ENCODE peak calls at places on chromosomes 3 and 15, in nine cellular contexts. One of them, this sample, is unnamed. For H3K4me1, the result is how much of the 10 kb centered on the place peaks cover.

GRCh38 chr3:156443079-156443478 is 111.8 kb downstream of the SSR3 start:
- DNase-seq in neural progenitor cell: no peak
- DNase-seq in hepatocyte: no peak
- DNase-seq in HCT116: no peak
- DNase-seq in PC-3: no peak
- DNase-seq in OCI-LY7: no peak
- DNase-seq in GM23248: no peak
- DNase-seq in SK-N-SH: no peak
- DNase-seq in MM.1S: no peak
- DNase-seq in this sample: no peak

GRCh38 chr3:138180375-138181029 is 5.8 kb upstream of the DBR1 start:
- DNase-seq in neural progenitor cell: peak
- DNase-seq in hepatocyte: peak
- DNase-seq in HCT116: peak
- DNase-seq in PC-3: peak
- DNase-seq in OCI-LY7: peak
- DNase-seq in GM23248: peak
- DNase-seq in SK-N-SH: peak
- DNase-seq in MM.1S: peak
- DNase-seq in this sample: peak

GRCh38 chr15:37394402-37395099 is 294.2 kb upstream of the MEIS2 start:
- DNase-seq in neural progenitor cell: no peak
- DNase-seq in hepatocyte: no peak
- DNase-seq in HCT116: no peak
- DNase-seq in PC-3: no peak
- DNase-seq in OCI-LY7: no peak
- DNase-seq in GM23248: no peak
- DNase-seq in SK-N-SH: peak
- DNase-seq in MM.1S: peak
- DNase-seq in this sample: no peak

GRCh38 chr3:7978104-7978457 is 523.5 kb upstream of the LMCD1 start:
- DNase-seq in neural progenitor cell: peak
- DNase-seq in hepatocyte: no peak
- DNase-seq in HCT116: no peak
- DNase-seq in PC-3: no peak
- DNase-seq in OCI-LY7: no peak
- DNase-seq in GM23248: no peak
- DNase-seq in SK-N-SH: peak
- DNase-seq in MM.1S: no peak
- DNase-seq in this sample: no peak

GRCh38 chr3:24270204-24270671 is 224.4 kb downstream of the THRB start:
- DNase-seq in neural progenitor cell: peak
- DNase-seq in hepatocyte: no peak
- DNase-seq in HCT116: no peak
- DNase-seq in PC-3: no peak
- DNase-seq in OCI-LY7: no peak
- DNase-seq in GM23248: peak
- DNase-seq in SK-N-SH: peak
- DNase-seq in MM.1S: no peak
- DNase-seq in this sample: no peak

GRCh38 chr15:60544581-60545115 is 65.7 kb upstream of the ICE2 start:
- DNase-seq in neural progenitor cell: no peak
- DNase-seq in hepatocyte: no peak
- DNase-seq in HCT116: no peak
- DNase-seq in PC-3: no peak
- DNase-seq in OCI-LY7: no peak
- DNase-seq in GM23248: no peak
- DNase-seq in SK-N-SH: no peak
- DNase-seq in MM.1S: no peak
- DNase-seq in this sample: peak

GRCh38 chr15:69357773-69358765 is 56.1 kb upstream of the KIF23 start:
- DNase-seq in neural progenitor cell: peak
- DNase-seq in hepatocyte: peak
- DNase-seq in HCT116: peak
- DNase-seq in PC-3: no peak
- DNase-seq in OCI-LY7: no peak
- DNase-seq in GM23248: peak
- DNase-seq in SK-N-SH: no peak
- DNase-seq in MM.1S: no peak
- DNase-seq in this sample: peak

GRCh38 chr3:56725175-56725574 is 42.1 kb upstream of the TASOR start:
- DNase-seq in neural progenitor cell: no peak
- DNase-seq in hepatocyte: no peak
- DNase-seq in HCT116: no peak
- DNase-seq in PC-3: no peak
- DNase-seq in OCI-LY7: no peak
- DNase-seq in GM23248: no peak
- DNase-seq in SK-N-SH: no peak
- DNase-seq in MM.1S: peak
- DNase-seq in this sample: no peak

GRCh38 chr3:89446593-89446992 is 339.2 kb downstream of the EPHA3 start:
- DNase-seq in neural progenitor cell: no peak
- DNase-seq in hepatocyte: no peak
- DNase-seq in HCT116: no peak
- DNase-seq in PC-3: no peak
- DNase-seq in OCI-LY7: no peak
- DNase-seq in GM23248: no peak
- DNase-seq in SK-N-SH: no peak
- DNase-seq in MM.1S: no peak
- DNase-seq in this sample: no peak

GRCh38 chr15:47244361-47244760 is 472.9 kb upstream of the SEMA6D start:
- DNase-seq in neural progenitor cell: no peak
- DNase-seq in hepatocyte: no peak
- DNase-seq in HCT116: no peak
- DNase-seq in PC-3: no peak
- DNase-seq in OCI-LY7: no peak
- DNase-seq in GM23248: no peak
- DNase-seq in SK-N-SH: no peak
- DNase-seq in MM.1S: no peak
- DNase-seq in this sample: no peak

GRCh38 chr3:155744626-155745324 is at the start of gene PLCH1:
- DNase-seq in neural progenitor cell: peak
- DNase-seq in hepatocyte: peak
- DNase-seq in HCT116: peak
- DNase-seq in PC-3: peak
- DNase-seq in OCI-LY7: peak
- DNase-seq in GM23248: peak
- DNase-seq in SK-N-SH: peak
- DNase-seq in MM.1S: no peak
- DNase-seq in this sample: peak

GRCh38 chr3:8482960-8483665 is 18.5 kb upstream of the LMCD1 start:
- DNase-seq in neural progenitor cell: no peak
- DNase-seq in hepatocyte: peak
- DNase-seq in HCT116: no peak
- DNase-seq in PC-3: peak
- DNase-seq in OCI-LY7: no peak
- DNase-seq in GM23248: peak
- DNase-seq in SK-N-SH: no peak
- DNase-seq in MM.1S: no peak
- DNase-seq in this sample: no peak

GRCh38 chr15:81184188-81184587 is 12.5 kb upstream of the IL16 start:
- DNase-seq in neural progenitor cell: no peak
- DNase-seq in hepatocyte: no peak
- DNase-seq in HCT116: no peak
- DNase-seq in PC-3: no peak
- DNase-seq in OCI-LY7: no peak
- DNase-seq in GM23248: peak
- DNase-seq in SK-N-SH: no peak
- DNase-seq in MM.1S: no peak
- DNase-seq in this sample: no peak

GRCh38 chr15:78598348-78598747 is 22.4 kb downstream of the CHRNA3 start:
- DNase-seq in neural progenitor cell: no peak
- DNase-seq in hepatocyte: no peak
- DNase-seq in HCT116: no peak
- DNase-seq in PC-3: no peak
- DNase-seq in OCI-LY7: no peak
- DNase-seq in GM23248: no peak
- DNase-seq in SK-N-SH: no peak
- DNase-seq in MM.1S: no peak
- DNase-seq in this sample: no peak

GRCh38 chr15:71054286-71054952 is 60.9 kb upstream of the THSD4 start:
- DNase-seq in neural progenitor cell: no peak
- DNase-seq in hepatocyte: no peak
- DNase-seq in HCT116: no peak
- DNase-seq in PC-3: peak
- DNase-seq in OCI-LY7: no peak
- DNase-seq in GM23248: no peak
- DNase-seq in SK-N-SH: no peak
- DNase-seq in MM.1S: no peak
- DNase-seq in this sample: no peak

GRCh38 chr15:22866066-22866465 is 27.6 kb downstream of the NIPA2 start:
- DNase-seq in neural progenitor cell: no peak
- DNase-seq in hepatocyte: no peak
- DNase-seq in HCT116: no peak
- DNase-seq in PC-3: peak
- DNase-seq in OCI-LY7: no peak
- DNase-seq in GM23248: no peak
- DNase-seq in SK-N-SH: no peak
- DNase-seq in MM.1S: no peak
- DNase-seq in this sample: no peak
- TF ChIP-seq EZH2phosphoT487 in neural progenitor cell: no peak
- TF ChIP-seq EZH2phosphoT487 in hepatocyte: no peak
- TF ChIP-seq EZH2phosphoT487 in HCT116: no peak
- TF ChIP-seq EZH2phosphoT487 in PC-3: no peak
- TF ChIP-seq EZH2phosphoT487 in OCI-LY7: no peak
- TF ChIP-seq EZH2phosphoT487 in GM23248: no peak
- TF ChIP-seq EZH2phosphoT487 in SK-N-SH: no peak
- TF ChIP-seq EZH2phosphoT487 in MM.1S: no peak
- TF ChIP-seq EZH2phosphoT487 in this sample: no peak

GRCh38 chr3:174786825-174787224 is 72.3 kb upstream of the NAALADL2 start:
- DNase-seq in neural progenitor cell: no peak
- DNase-seq in hepatocyte: no peak
- DNase-seq in HCT116: no peak
- DNase-seq in PC-3: no peak
- DNase-seq in OCI-LY7: no peak
- DNase-seq in GM23248: no peak
- DNase-seq in SK-N-SH: no peak
- DNase-seq in MM.1S: no peak
- DNase-seq in this sample: no peak

DNA sequence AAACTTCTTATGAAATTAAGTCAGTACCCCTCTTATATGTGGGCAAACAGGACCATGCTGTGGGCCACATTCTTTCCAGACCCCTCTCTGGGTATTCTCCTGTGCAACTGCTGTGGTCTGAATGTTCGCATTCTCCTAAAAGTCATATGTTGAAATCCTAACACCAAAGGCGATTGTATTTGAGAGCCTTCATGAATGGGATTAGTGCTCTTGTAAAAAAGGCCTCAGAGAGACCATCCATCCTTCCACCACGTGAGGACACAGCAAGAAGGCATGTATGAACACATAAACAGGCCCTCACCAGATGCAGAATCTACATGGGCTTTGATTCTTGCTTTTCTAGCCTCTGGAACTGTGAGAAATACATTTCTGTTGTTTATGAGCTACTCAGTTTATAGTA is 68.0 kb upstream of the NAALADL2 start:
- DNase-seq in neural progenitor cell: peak
- DNase-seq in hepatocyte: no peak
- DNase-seq in HCT116: no peak
- DNase-seq in PC-3: no peak
- DNase-seq in OCI-LY7: no peak
- DNase-seq in GM23248: no peak
- DNase-seq in SK-N-SH: no peak
- DNase-seq in MM.1S: no peak
- DNase-seq in this sample: no peak
- H3K4me1 ChIP-seq in neural progenitor cell: under half
- H3K4me1 ChIP-seq in hepatocyte: under half
- H3K4me1 ChIP-seq in HCT116: under half
- H3K4me1 ChIP-seq in PC-3: under half
- H3K4me1 ChIP-seq in OCI-LY7: under half
- H3K4me1 ChIP-seq in GM23248: under half
- H3K4me1 ChIP-seq in SK-N-SH: under half
- H3K4me1 ChIP-seq in MM.1S: under half
- H3K4me1 ChIP-seq in this sample: under half

GRCh38 chr3:150251654-150252053 is 156.4 kb upstream of the TSC22D2 start:
- DNase-seq in neural progenitor cell: no peak
- DNase-seq in hepatocyte: no peak
- DNase-seq in HCT116: no peak
- DNase-seq in PC-3: peak
- DNase-seq in OCI-LY7: no peak
- DNase-seq in GM23248: peak
- DNase-seq in SK-N-SH: no peak
- DNase-seq in MM.1S: no peak
- DNase-seq in this sample: no peak
- TF ChIP-seq EZH2phosphoT487 in neural progenitor cell: no peak
- TF ChIP-seq EZH2phosphoT487 in hepatocyte: no peak
- TF ChIP-seq EZH2phosphoT487 in HCT116: no peak
- TF ChIP-seq EZH2phosphoT487 in PC-3: no peak
- TF ChIP-seq EZH2phosphoT487 in OCI-LY7: no peak
- TF ChIP-seq EZH2phosphoT487 in GM23248: no peak
- TF ChIP-seq EZH2phosphoT487 in SK-N-SH: no peak
- TF ChIP-seq EZH2phosphoT487 in MM.1S: no peak
- TF ChIP-seq EZH2phosphoT487 in this sample: no peak

GRCh38 chr3:195147649-195148121 is 123.3 kb downstream of the XXYLT1 start:
- DNase-seq in neural progenitor cell: no peak
- DNase-seq in hepatocyte: no peak
- DNase-seq in HCT116: no peak
- DNase-seq in PC-3: no peak
- DNase-seq in OCI-LY7: peak
- DNase-seq in GM23248: peak
- DNase-seq in SK-N-SH: no peak
- DNase-seq in MM.1S: peak
- DNase-seq in this sample: no peak

GRCh38 chr3:195150194-195151118 is 120.5 kb downstream of the XXYLT1 start:
- DNase-seq in neural progenitor cell: peak
- DNase-seq in hepatocyte: peak
- DNase-seq in HCT116: no peak
- DNase-seq in PC-3: peak
- DNase-seq in OCI-LY7: peak
- DNase-seq in GM23248: peak
- DNase-seq in SK-N-SH: peak
- DNase-seq in MM.1S: peak
- DNase-seq in this sample: peak

GRCh38 chr3:195148553-195148952 is 122.4 kb downstream of the XXYLT1 start:
- DNase-seq in neural progenitor cell: no peak
- DNase-seq in hepatocyte: no peak
- DNase-seq in HCT116: no peak
- DNase-seq in PC-3: no peak
- DNase-seq in OCI-LY7: peak
- DNase-seq in GM23248: peak
- DNase-seq in SK-N-SH: no peak
- DNase-seq in MM.1S: no peak
- DNase-seq in this sample: no peak

GRCh38 chr3:195151402-195151801 is 119.6 kb downstream of the XXYLT1 start:
- DNase-seq in neural progenitor cell: no peak
- DNase-seq in hepatocyte: no peak
- DNase-seq in HCT116: no peak
- DNase-seq in PC-3: no peak
- DNase-seq in OCI-LY7: no peak
- DNase-seq in GM23248: no peak
- DNase-seq in SK-N-SH: no peak
- DNase-seq in MM.1S: no peak
- DNase-seq in this sample: no peak

DNA sequence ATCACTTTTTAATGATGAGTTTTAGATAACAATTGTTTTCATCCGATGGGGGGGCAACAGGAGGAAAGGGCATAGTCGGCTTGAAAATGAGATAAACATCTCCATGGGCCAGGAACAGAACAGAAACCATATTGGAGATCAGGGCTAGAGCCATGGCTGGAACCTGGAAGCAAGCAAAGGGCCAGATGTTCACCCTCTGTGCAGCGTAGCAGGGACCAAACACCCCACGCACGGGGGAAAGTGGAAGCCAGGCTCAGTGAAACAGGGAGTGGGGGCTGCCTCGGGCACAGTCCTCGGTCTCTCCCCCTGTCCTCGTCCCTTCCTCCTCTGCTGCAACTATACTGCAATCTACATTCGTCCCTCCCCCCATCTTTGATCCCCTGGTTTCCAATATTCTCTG is 121.7 kb downstream of the XXYLT1 start:
- DNase-seq in neural progenitor cell: no peak
- DNase-seq in hepatocyte: no peak
- DNase-seq in HCT116: no peak
- DNase-seq in PC-3: no peak
- DNase-seq in OCI-LY7: no peak
- DNase-seq in GM23248: no peak
- DNase-seq in SK-N-SH: peak
- DNase-seq in MM.1S: no peak
- DNase-seq in this sample: no peak
- H3K4me1 ChIP-seq in neural progenitor cell: under half
- H3K4me1 ChIP-seq in hepatocyte: under half
- H3K4me1 ChIP-seq in HCT116: under half
- H3K4me1 ChIP-seq in PC-3: under half
- H3K4me1 ChIP-seq in OCI-LY7: half or more
- H3K4me1 ChIP-seq in GM23248: under half
- H3K4me1 ChIP-seq in SK-N-SH: half or more
- H3K4me1 ChIP-seq in MM.1S: under half
- H3K4me1 ChIP-seq in this sample: half or more